ENCODE peak calls at places on chromosomes 12 and 14, in six cellular contexts. V is pancreas, A is Karpas-422, S is tibial artery, T is astrocyte, E is IMR-90. I is an unnamed sample.

GRCh38 chr12:124737772-124738635 is 125.7 kb downstream of the SCARB1 start:
- DNase-seq in E (peak; percentile 41), T (peak; percentile 74), S (peak; percentile 64), V (no peak), A (no peak), I (peak; percentile 67)

GRCh38 chr14:105945891-105946290 is 419.5 kb downstream of the TMEM121 start:
- DNase-seq in V (peak; percentile 86), A (no peak), S (no peak), T (no peak), E (no peak), I (no peak)

GRCh38 chr12:77591959-77592358 is 238.7 kb upstream of the NAV3 start:
- DNase-seq in S (no peak), A (no peak), E (no peak), T (no peak), V (peak; percentile 2), I (no peak)

GRCh38 chr12:93167841-93168492 is 209.8 kb upstream of the NUDT4 start:
- DNase-seq in V (no peak), T (peak; percentile 46), S (no peak), A (no peak), E (no peak), I (no peak)

GRCh38 chr12:42144424-42145196 is at the start of gene GXYLT1:
- DNase-seq in V (peak; percentile 91), T (peak; percentile 88), E (peak; percentile 91), S (peak; percentile 95), A (peak; percentile 97), I (peak; percentile 83)

GRCh38 chr12:1590083-1590979 is 4.0 kb downstream of the FBXL14 start:
- DNase-seq in E (peak; percentile 63), T (peak; percentile 90), A (no peak), V (no peak), S (no peak), I (no peak)

GRCh38 chr14:64218344-64219240 is 75.6 kb downstream of the ESR2 start:
- DNase-seq in S (no peak), A (peak; percentile 79), T (no peak), E (no peak), V (peak; percentile 55), I (no peak)

GRCh38 chr14:34030864-34031263 is 80.0 kb upstream of the EGLN3 start:
- DNase-seq in A (no peak), E (peak; percentile 35), T (peak; percentile 74), S (no peak), V (no peak), I (no peak)

GRCh38 chr12:66000958-66001357 is 129.6 kb downstream of the LLPH start:
- DNase-seq in E (no peak), T (no peak), V (no peak), S (no peak), A (no peak), I (no peak)

GRCh38 chr12:30877110-30877875 is 49.3 kb upstream of the TSPAN11 start:
- DNase-seq in V (no peak), E (no peak), T (no peak), S (no peak), A (no peak), I (no peak)

GRCh38 chr12:58860050-58860787 is 60.1 kb downstream of the LRIG3 start:
- DNase-seq in V (no peak), E (no peak), A (no peak), T (no peak), S (no peak), I (no peak)

GRCh38 chr14:90828642-90829487 is 12.6 kb upstream of the TTC7B start:
- DNase-seq in E (no peak), T (no peak), S (no peak), V (no peak), A (no peak), I (no peak)

GRCh38 chr12:2764398-2764797 is 30.4 kb upstream of the FKBP4 start:
- DNase-seq in T (no peak), S (no peak), E (no peak), V (peak; percentile 71), A (no peak), I (no peak)

GRCh38 chr12:89779090-89779489 is 70.5 kb upstream of the ATP2B1 start:
- DNase-seq in S (no peak), V (no peak), T (no peak), A (no peak), E (no peak), I (no peak)

GRCh38 chr12:132874175-132874574 is 13.2 kb downstream of the CHFR start:
- DNase-seq in V (no peak), T (no peak), E (no peak), S (no peak), A (no peak), I (no peak)

GRCh38 chr14:75032939-75033338 is 18.3 kb downstream of the MLH3 start:
- DNase-seq in A (no peak), S (no peak), V (no peak), T (no peak), E (no peak), I (no peak)

GRCh38 chr12:50647031-50647430 is 116.9 kb upstream of the ATF1 start:
- DNase-seq in T (no peak), V (no peak), S (no peak), A (no peak), E (no peak), I (no peak)

GRCh38 chr12:26298785-26299621 is 103.6 kb downstream of the SSPN start:
- DNase-seq in A (peak; percentile 93), T (peak; percentile 88), E (peak; percentile 83), V (no peak), S (no peak), I (peak; percentile 95)

GRCh38 chr12:110528277-110528839 is 26.2 kb downstream of the RAD9B start:
- DNase-seq in V (no peak), T (no peak), A (no peak), S (no peak), E (no peak), I (no peak)

DNA sequence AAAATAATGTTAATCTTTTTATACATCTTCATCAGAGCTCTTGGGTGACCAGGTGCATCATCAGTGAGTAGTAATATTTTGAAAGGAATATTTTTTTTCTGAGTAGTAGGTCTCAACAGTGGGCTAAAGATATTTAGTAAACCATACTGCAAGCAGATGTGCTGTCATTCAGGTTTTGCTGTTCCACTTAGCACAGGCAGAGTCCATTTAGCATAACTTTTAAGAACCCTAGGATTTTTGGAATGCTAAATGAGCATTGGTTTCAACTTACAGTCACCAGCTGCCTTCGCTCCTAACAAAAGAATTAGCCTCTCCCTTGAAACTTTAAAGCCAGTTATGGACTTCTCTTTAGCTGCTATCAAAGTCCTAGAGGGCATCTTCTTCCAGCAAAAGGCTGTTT is 24.5 kb downstream of the RIMKLB start:
- DNase-seq in E (no peak), T (no peak), A (no peak), S (no peak), V (no peak), I (no peak)
- H3K27ac ChIP-seq in E (no peak overlapping the region), T (no peak overlapping the region), A (no peak overlapping the region), S (no peak overlapping the region), V (no peak overlapping the region), I (no peak overlapping the region)

GRCh38 chr12:107012736-107013425 is 25.9 kb upstream of the MTERF2 start:
- DNase-seq in S (no peak), T (no peak), V (no peak), E (no peak), A (no peak), I (no peak)
- H3K27ac ChIP-seq in S (no peak overlapping the region), T (no peak overlapping the region), V (no peak overlapping the region), E (no peak overlapping the region), A (no peak overlapping the region), I (no peak overlapping the region)

DNA sequence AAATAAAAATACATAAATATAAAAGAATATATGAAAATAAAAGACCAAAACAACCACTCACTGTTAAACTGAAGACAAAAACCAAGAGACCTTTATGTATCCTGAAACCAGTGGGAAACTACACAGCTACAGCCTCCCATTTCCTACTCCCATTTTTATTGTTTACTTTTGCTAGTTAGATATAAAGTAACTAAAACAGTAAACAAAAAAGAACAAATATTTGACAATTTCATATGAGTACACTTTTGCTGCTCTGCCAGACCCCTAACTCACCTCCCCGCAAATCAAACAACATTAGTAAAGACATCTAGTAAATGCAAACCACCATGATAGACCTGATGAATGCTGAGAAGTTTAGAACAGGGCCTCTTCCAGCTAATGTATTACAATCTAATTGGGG is 97.1 kb downstream of the BCL2L14 start:
- DNase-seq in S (no peak), V (no peak), E (no peak), T (no peak), A (no peak), I (no peak)
- H3K27ac ChIP-seq in S (no peak overlapping the region), V (peak overlapping the region; percentile 7), E (no peak overlapping the region), T (no peak overlapping the region), A (no peak overlapping the region), I (no peak overlapping the region)

DNA sequence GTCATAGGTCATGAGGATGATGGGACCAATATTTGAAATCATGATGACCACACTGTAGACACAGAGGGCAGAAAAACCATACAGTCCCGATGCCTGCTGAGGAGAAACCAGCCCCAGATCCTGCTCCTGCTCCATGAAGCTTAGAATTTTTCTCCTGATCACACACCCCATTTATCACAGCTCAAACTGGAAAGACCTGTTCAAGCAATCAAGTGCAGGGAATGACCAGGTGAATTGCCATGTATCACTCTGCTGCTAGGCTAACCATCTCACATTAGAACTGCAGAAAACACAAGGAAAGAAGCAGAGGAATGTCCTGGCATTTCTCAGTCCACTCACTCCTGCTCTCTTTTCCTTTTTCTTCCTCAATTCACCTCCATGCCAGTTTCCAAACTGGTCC is 18.1 kb downstream of the MANSC1 start:
- DNase-seq in V (peak; percentile 35), E (no peak), T (no peak), S (no peak), A (no peak), I (peak; percentile 40)
- H3K27ac ChIP-seq in V (peak overlapping the region; percentile 58), E (no peak overlapping the region), T (no peak overlapping the region), S (no peak overlapping the region), A (no peak overlapping the region), I (no peak overlapping the region)

GRCh38 chr14:93748208-93749080 is 39.8 kb downstream of the PRIMA1 start:
- DNase-seq in V (no peak), T (no peak), E (no peak), S (no peak), A (no peak), I (no peak)
- H3K27ac ChIP-seq in V (no peak overlapping the region), T (no peak overlapping the region), E (no peak overlapping the region), S (no peak overlapping the region), A (no peak overlapping the region), I (no peak overlapping the region)

GRCh38 chr14:51507556-51508511 is 143.9 kb upstream of the FRMD6 start:
- DNase-seq in V (peak; percentile 41), S (peak; percentile 93), A (no peak), E (peak; percentile 28), T (peak; percentile 52), I (no peak)
- H3K27ac ChIP-seq in V (no peak overlapping the region), S (peak overlapping the region; percentile 66), A (no peak overlapping the region), E (peak overlapping the region; percentile 39), T (no peak overlapping the region), I (peak overlapping the region; percentile 55)

DNA sequence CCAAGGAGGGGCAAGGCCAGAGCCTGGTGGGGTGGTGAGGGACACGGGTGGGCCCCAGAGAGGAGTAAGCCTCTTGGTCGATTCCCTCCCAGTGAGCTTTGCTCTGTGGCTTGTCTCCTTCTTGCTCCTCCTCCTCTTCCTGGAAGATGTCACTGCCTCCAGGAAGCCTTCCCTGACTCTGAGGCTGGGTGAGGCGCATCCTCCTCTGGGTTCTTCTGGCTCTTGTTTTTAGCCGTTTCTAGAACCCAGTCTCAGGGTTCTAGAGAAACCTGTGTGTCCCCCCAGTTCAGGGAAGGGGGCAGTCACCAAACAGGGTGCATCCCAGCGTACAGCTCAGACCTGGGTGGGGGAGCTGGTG is 12.6 kb downstream of the KIF26A start:
- DNase-seq in S (no peak), V (no peak), T (no peak), E (no peak), A (no peak), I (no peak)
- H3K27ac ChIP-seq in S (no peak overlapping the region), V (peak overlapping the region; percentile 86), T (no peak overlapping the region), E (no peak overlapping the region), A (no peak overlapping the region), I (no peak overlapping the region)

I was measured in foreskin keratinocyte.